ENCODE peak calls at places on chromosome 22, in ten cellular contexts. Z is HL-60, F is fibroblast of mammary gland, A is lower leg skin, K is foreskin fibroblast, O is kidney epithelial cell, N is HCT116, D is cardiac muscle cell, J is A549, V is GM12865. C is an unnamed sample.

GRCh38 chr22:22195265-22196017 is 49.1 kb upstream of the VPREB1 start:
- DNase-seq in D (peak; percentile 67), J (peak; percentile 75), V (peak; percentile 92), K (peak; percentile 61), O (peak; percentile 38), A (peak; percentile 25), N (peak; percentile 81), F (peak; percentile 57), Z (peak; percentile 80), C (peak; percentile 42)

GRCh38 chr22:35894937-35895708 is 133.5 kb downstream of the RBFOX2 start:
- DNase-seq in V (no peak), N (no peak), O (no peak), Z (no peak), K (peak; percentile 91), J (peak; percentile 37), F (peak; percentile 79), A (peak; percentile 36), D (peak; percentile 88), C (no peak)

GRCh38 chr22:37213941-37214340 is 1.7 kb upstream of the SSTR3 start:
- DNase-seq in F (no peak), D (no peak), O (no peak), A (no peak), K (no peak), N (no peak), J (no peak), Z (no peak), V (no peak), C (no peak)

GRCh38 chr22:22164541-22165272 is 79.9 kb upstream of the VPREB1 start:
- DNase-seq in O (no peak), N (no peak), A (no peak), J (no peak), K (no peak), F (no peak), Z (no peak), D (no peak), V (no peak), C (no peak)

GRCh38 chr22:37023743-37024338 is 4.3 kb downstream of the MPST start:
- DNase-seq in J (no peak), O (no peak), V (no peak), Z (no peak), K (no peak), D (no peak), A (no peak), F (no peak), N (no peak), C (no peak)

GRCh38 chr22:47092896-47093311 is 330.5 kb downstream of the TBC1D22A start:
- DNase-seq in N (no peak), O (no peak), A (no peak), V (no peak), F (peak; percentile 64), J (no peak), Z (no peak), D (peak; percentile 88), K (peak; percentile 64), C (no peak)

GRCh38 chr22:47260551-47260950 is 498.1 kb downstream of the TBC1D22A start:
- DNase-seq in N (no peak), O (no peak), Z (no peak), J (no peak), K (no peak), A (no peak), V (no peak), F (no peak), D (no peak), C (no peak)

GRCh38 chr22:35947794-35948425 is 80.7 kb downstream of the RBFOX2 start:
- DNase-seq in D (no peak), J (no peak), V (no peak), N (no peak), Z (no peak), O (no peak), A (no peak), F (peak; percentile 64), K (peak; percentile 69), C (no peak)

GRCh38 chr22:49951001-49951677 is 9.4 kb upstream of the PIM3 start:
- DNase-seq in F (peak; percentile 53), O (peak; percentile 52), N (no peak), A (peak; percentile 86), D (no peak), V (no peak), J (no peak), Z (peak; percentile 52), K (no peak), C (peak; percentile 93)

GRCh38 chr22:43197271-43197941 is 10.5 kb upstream of the TTLL12 start:
- DNase-seq in F (no peak), J (no peak), Z (no peak), K (peak; percentile 69), D (no peak), O (no peak), V (no peak), N (no peak), A (no peak), C (no peak)

GRCh38 chr22:45548991-45549736 is 46.5 kb downstream of the FBLN1 start:
- DNase-seq in F (peak; percentile 98), Z (no peak), J (peak; percentile 88), K (peak; percentile 97), D (peak; percentile 89), N (peak; percentile 37), A (peak; percentile 82), V (no peak), O (no peak), C (no peak)

GRCh38 chr22:44085743-44086741 is 61.9 kb downstream of the PARVB start:
- DNase-seq in N (peak; percentile 52), Z (peak; percentile 60), O (peak; percentile 56), D (peak; percentile 63), A (peak; percentile 50), J (peak; percentile 75), K (peak; percentile 78), V (peak; percentile 80), F (peak; percentile 73), C (peak; percentile 95)

GRCh38 chr22:19636696-19637355 is 77.5 kb upstream of the SEPTIN5 start:
- DNase-seq in O (no peak), V (no peak), N (no peak), K (no peak), A (no peak), D (no peak), F (no peak), Z (no peak), J (no peak), C (no peak)

GRCh38 chr22:19640306-19640705 is 74.0 kb upstream of the SEPTIN5 start:
- DNase-seq in J (no peak), A (no peak), N (no peak), Z (no peak), O (no peak), K (no peak), V (no peak), D (no peak), F (no peak), C (no peak)

GRCh38 chr22:19639610-19640135 is 74.6 kb upstream of the SEPTIN5 start:
- DNase-seq in V (no peak), A (no peak), D (no peak), J (no peak), Z (no peak), O (no peak), F (no peak), K (no peak), N (no peak), C (no peak)

GRCh38 chr22:19637405-19638281 is 76.7 kb upstream of the SEPTIN5 start:
- DNase-seq in O (no peak), A (no peak), Z (no peak), F (no peak), D (no peak), J (no peak), N (no peak), K (no peak), V (no peak), C (no peak)

DNA sequence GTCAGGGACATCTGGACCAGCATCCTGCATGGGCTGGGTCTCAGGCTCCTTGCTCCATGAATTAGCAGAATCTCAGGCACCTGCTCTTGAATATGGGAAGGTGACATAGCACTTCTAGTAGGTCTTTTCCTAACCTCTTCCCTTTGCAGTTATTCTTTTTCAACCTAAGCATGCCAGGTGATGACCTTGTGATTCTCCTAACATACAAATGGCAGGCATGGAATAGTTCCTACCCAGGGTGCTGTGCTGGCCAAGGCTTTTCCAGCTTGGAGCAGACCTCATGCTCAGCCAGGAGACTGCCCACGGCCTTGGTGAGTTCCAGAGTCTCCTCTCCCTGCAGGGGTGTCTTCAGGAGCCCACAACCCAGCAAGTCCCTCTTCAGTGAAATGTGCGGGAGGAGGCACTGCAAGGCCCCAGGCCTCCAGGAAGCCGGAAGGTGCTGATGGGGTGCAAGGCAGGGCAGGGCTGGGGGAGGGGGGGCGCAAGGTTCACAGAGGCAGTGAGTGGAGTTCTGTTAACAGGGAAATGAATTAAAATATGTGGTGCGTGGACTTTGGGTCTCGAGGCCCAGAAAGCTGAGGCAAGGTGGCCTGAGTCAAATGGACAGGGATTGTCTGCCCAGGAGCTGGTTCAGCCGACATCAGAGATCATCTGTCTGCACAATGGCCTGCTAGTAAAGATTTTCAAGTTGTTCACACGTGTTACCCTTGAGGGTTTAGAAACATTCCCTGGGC is 75.9 kb upstream of the SEPTIN5 start:
- DNase-seq in O (no peak), A (no peak), Z (no peak), F (no peak), N (no peak), V (no peak), J (no peak), K (no peak), D (no peak), C (no peak)
- TF ChIP-seq CTCF in O (no peak), A (no peak), Z (no peak), F (no peak), N (no peak), V (no peak), J (no peak), K (no peak), D (no peak), C (no peak)

GRCh38 chr22:27797793-27798525 is 3.6 kb downstream of the MN1 start:
- DNase-seq in O (no peak), J (no peak), K (no peak), V (no peak), D (no peak), F (no peak), A (no peak), Z (no peak), N (no peak), C (no peak)
- H3K4me3 ChIP-seq in O (no peak overlapping the region), J (no peak overlapping the region), K (no peak overlapping the region), V (no peak overlapping the region), D (peak overlapping the region; percentile 77), F (no peak overlapping the region), A (no peak overlapping the region), Z (no peak overlapping the region), N (no peak overlapping the region), C (no peak overlapping the region)

GRCh38 chr22:25069758-25070461 is 117.4 kb downstream of the KIAA1671 start:
- DNase-seq in D (peak; percentile 21), O (no peak), F (no peak), A (no peak), Z (no peak), J (no peak), V (no peak), N (no peak), K (no peak), C (no peak)
- TF ChIP-seq CTCF in D (no peak), O (no peak), F (no peak), A (no peak), Z (no peak), J (no peak), V (no peak), N (no peak), K (no peak), C (peak; percentile 5)

DNA sequence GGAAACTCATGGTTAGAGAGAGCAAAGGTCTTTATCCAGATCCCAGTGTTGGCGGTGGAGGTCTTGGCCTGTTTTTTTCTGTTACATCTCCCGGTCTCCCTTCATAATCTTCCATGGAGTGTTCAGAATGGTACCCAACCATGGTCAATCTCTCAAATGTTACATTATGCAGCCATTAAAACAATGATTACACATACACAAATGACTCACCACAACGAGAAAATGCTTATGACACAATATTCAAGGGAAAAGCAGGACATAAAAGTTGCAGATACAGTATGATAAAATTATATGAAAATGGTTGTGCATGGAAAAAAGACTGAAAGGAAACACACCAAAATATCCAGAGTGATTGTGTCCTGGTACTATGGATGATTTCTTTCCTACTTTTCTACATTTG is 17.8 kb upstream of the CSNK1E start:
- DNase-seq in A (no peak), J (no peak), F (peak; percentile 58), Z (no peak), N (no peak), O (no peak), V (no peak), D (no peak), K (peak; percentile 64), C (no peak)
- H3K4me3 ChIP-seq in A (no peak overlapping the region), J (no peak overlapping the region), F (no peak overlapping the region), Z (no peak overlapping the region), N (no peak overlapping the region), O (no peak overlapping the region), V (no peak overlapping the region), D (no peak overlapping the region), K (no peak overlapping the region), C (no peak overlapping the region)

C was measured in LNCaP clone FGC.